ENCODE peak calls at places on chromosomes 6 and 20, in seven cellular contexts. K is right atrium auricular region, B is dorsolateral prefrontal cortex, P is left ventricle myocardium inferior, C is A549, H is esophagus squamous epithelium, T is MM.1S. U is an unnamed sample.

GRCh38 chr6:7414811-7415210 is 25.2 kb downstream of the RIOK1 start:
- DNase-seq in B (no peak), C (no peak), H (no peak), T (no peak), P (no peak), K (no peak), U (no peak)

GRCh38 chr6:108737594-108738546 is 110.4 kb upstream of the ARMC2 start:
- DNase-seq in C (peak), P (no peak), K (peak), B (peak), T (no peak), H (no peak), U (no peak)

GRCh38 chr20:561437-562231 is 18.0 kb upstream of the CSNK2A1 start:
- DNase-seq in P (peak), K (peak), H (no peak), C (peak), T (peak), B (peak), U (peak)

GRCh38 chr6:157424491-157425020 is 43.6 kb downstream of the ZDHHC14 start:
- DNase-seq in H (no peak), C (no peak), K (no peak), T (no peak), P (no peak), B (no peak), U (no peak)

GRCh38 chr6:80182291-80182690 is 75.8 kb downstream of the BCKDHB start:
- DNase-seq in T (no peak), P (no peak), B (no peak), H (no peak), K (no peak), C (no peak), U (no peak)

GRCh38 chr6:139370707-139371345 is 3.6 kb downstream of the CITED2 start:
- DNase-seq in C (no peak), P (no peak), B (no peak), T (no peak), K (no peak), H (no peak), U (no peak)

GRCh38 chr6:15244605-15245360 is 1.1 kb upstream of the JARID2 start:
- DNase-seq in C (peak), K (peak), B (peak), H (no peak), T (peak), P (peak), U (peak)

GRCh38 chr6:27871919-27872633 is 40.1 kb downstream of the OR2B2 start:
- DNase-seq in T (peak), P (peak), B (peak), C (peak), K (peak), H (peak), U (peak)

GRCh38 chr6:447381-448165 is 56.0 kb downstream of the IRF4 start:
- DNase-seq in T (no peak), K (no peak), C (no peak), B (no peak), H (no peak), P (no peak), U (no peak)

GRCh38 chr6:101770116-101770515 is 376.6 kb downstream of the GRIK2 start:
- DNase-seq in C (no peak), P (no peak), B (no peak), K (no peak), T (no peak), H (no peak), U (no peak)

GRCh38 chr20:55579802-55580201 is 425.5 kb downstream of the CBLN4 start:
- DNase-seq in K (no peak), C (no peak), B (no peak), H (no peak), P (no peak), T (no peak), U (no peak)

GRCh38 chr20:12201289-12201991 is 283.7 kb downstream of the BTBD3 start:
- DNase-seq in H (no peak), P (peak), B (no peak), K (no peak), T (no peak), C (no peak), U (no peak)

GRCh38 chr6:108541843-108542795 is 18.6 kb upstream of the FOXO3 start:
- DNase-seq in T (peak), C (peak), H (no peak), P (peak), B (peak), K (peak), U (peak)

GRCh38 chr20:32912688-32913087 is 54.0 kb downstream of the EFCAB8 start:
- DNase-seq in H (no peak), P (no peak), B (no peak), K (no peak), T (no peak), C (no peak), U (no peak)

GRCh38 chr6:159720708-159721107 is 6.6 kb upstream of the WTAP start:
- DNase-seq in K (no peak), P (no peak), C (peak), B (no peak), H (no peak), T (peak), U (peak)

GRCh38 chr6:125584468-125584939 is 164.9 kb upstream of the HEY2 start:
- DNase-seq in C (peak), T (no peak), K (no peak), B (peak), H (no peak), P (peak), U (no peak)

GRCh38 chr6:142359271-142359960 is 57.6 kb downstream of the ADGRG6 start:
- DNase-seq in H (no peak), K (no peak), B (no peak), P (no peak), T (no peak), C (no peak), U (no peak)

GRCh38 chr6:165404703-165405102 is 95.3 kb upstream of the C6orf118 start:
- DNase-seq in T (peak), B (no peak), K (no peak), H (no peak), P (no peak), C (no peak), U (no peak)

GRCh38 chr6:81051952-81052351 is 700.5 kb downstream of the TENT5A start:
- DNase-seq in H (no peak), T (no peak), P (no peak), B (no peak), C (no peak), K (no peak), U (no peak)

GRCh38 chr20:50680106-50680960 is 11.0 kb downstream of the RIPOR3 start:
- DNase-seq in K (no peak), T (no peak), H (no peak), B (no peak), P (no peak), C (no peak), U (no peak)

GRCh38 chr6:71393471-71393870 is 104.9 kb downstream of the OGFRL1 start:
- DNase-seq in C (peak), B (no peak), H (no peak), K (no peak), T (no peak), P (no peak), U (no peak)

GRCh38 chr6:27862396-27863061 is 49.7 kb downstream of the OR2B2 start:
- DNase-seq in C (no peak), H (no peak), T (no peak), K (no peak), B (no peak), P (no peak), U (no peak)

GRCh38 chr6:139409026-139409425 is 34.6 kb upstream of the CITED2 start:
- DNase-seq in C (no peak), T (no peak), B (no peak), P (no peak), K (no peak), H (no peak), U (no peak)

DNA sequence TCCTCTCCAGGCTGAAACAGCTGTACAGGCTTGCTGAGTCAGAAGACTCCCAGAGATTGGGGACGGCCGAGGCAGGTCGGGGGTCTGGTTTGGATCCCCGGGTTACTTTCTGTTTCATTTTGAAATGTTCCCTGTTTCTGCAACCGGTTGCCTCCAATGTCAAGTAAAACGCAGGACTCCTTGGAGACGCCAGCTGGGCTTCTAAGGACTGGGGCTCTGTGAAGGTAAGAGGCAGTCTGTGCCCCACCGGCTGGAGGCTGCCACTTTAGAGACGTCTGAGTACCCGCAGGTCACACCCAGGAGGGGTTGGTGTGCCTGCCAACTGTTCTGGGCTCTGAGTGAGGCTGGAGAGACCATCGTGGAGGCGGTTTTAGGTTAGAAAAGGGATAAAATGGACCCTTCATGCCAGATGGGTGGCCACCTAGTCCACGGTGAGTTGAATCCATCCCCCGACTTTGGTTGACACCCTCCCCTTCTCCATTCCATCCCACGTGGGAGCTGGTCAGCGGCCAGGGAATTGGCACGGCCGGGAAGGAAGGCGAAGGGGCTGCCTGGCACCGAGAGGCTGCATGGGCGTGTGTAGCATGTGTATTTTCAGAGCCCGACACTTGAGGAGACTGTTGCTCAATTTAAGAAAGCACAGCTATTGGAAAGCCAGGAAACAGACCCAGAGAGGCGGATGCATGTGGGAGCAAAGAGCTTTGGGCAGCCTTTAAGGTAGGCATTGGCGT is 240.9 kb downstream of the PHACTR1 start:
- DNase-seq in C (peak), K (peak), P (peak), H (no peak), B (peak), T (peak), U (peak)
- TF ChIP-seq CTCF in C (no peak), K (peak), P (no peak), H (no peak), B (peak), T (no peak), U (no peak)

GRCh38 chr6:37702314-37702713 is 4.6 kb upstream of the MDGA1 start:
- DNase-seq in T (no peak), P (no peak), K (no peak), B (no peak), H (no peak), C (no peak), U (no peak)

GRCh38 chr6:37704066-37704465 is 6.4 kb upstream of the MDGA1 start:
- DNase-seq in K (no peak), H (no peak), C (no peak), P (no peak), B (no peak), T (no peak), U (no peak)

GRCh38 chr6:37704923-37705238 is 7.2 kb upstream of the MDGA1 start:
- DNase-seq in P (no peak), H (no peak), T (no peak), C (no peak), B (no peak), K (no peak), U (no peak)

GRCh38 chr6:37706749-37707148 is 9.1 kb upstream of the MDGA1 start:
- DNase-seq in P (no peak), C (no peak), T (no peak), K (no peak), H (no peak), B (no peak), U (no peak)

GRCh38 chr6:37705239-37706051 is 7.8 kb upstream of the MDGA1 start:
- DNase-seq in H (no peak), T (peak), K (peak), B (peak), C (peak), P (peak), U (peak)
- H3K27ac ChIP-seq in H (peak), T (no peak), K (peak), B (peak), C (peak), P (peak), U (peak)

GRCh38 chr20:4578375-4578774 is 143.3 kb upstream of the PRND start:
- DNase-seq in H (no peak), T (no peak), C (no peak), K (no peak), P (no peak), B (no peak), U (no peak)

GRCh38 chr20:4585104-4585753 is 136.5 kb upstream of the PRND start:
- DNase-seq in T (no peak), P (no peak), K (no peak), H (no peak), C (no peak), B (no peak), U (no peak)

GRCh38 chr20:4585758-4586157 is 136.0 kb upstream of the PRND start:
- DNase-seq in P (no peak), C (no peak), H (no peak), B (no peak), T (no peak), K (no peak), U (no peak)

GRCh38 chr20:4581838-4582237 is 139.9 kb upstream of the PRND start:
- DNase-seq in P (no peak), K (no peak), H (no peak), B (no peak), C (no peak), T (no peak), U (no peak)
- TF ChIP-seq CTCF in P (no peak), K (no peak), H (no peak), B (no peak), C (no peak), T (no peak), U (no peak)

DNA sequence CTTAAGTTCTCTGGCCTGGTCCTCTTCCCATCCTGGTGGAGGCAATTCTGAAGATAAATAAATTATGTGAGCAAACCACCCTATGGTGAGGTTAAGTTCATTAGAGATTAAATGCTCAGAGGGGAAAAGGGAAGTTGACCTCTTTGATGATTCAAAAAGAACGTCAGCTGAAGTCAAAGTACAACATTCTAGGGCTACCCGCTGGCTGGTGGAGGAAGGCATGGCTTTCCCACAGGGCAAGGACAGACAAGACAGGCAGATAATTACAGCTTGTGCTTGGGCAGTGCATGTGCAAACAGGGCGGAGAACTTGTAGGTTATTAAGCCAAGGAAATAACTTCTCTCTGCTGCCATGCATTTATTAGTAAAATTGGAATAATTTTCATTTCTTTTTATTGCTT is 91.0 kb upstream of the SLC24A3 start:
- DNase-seq in H (no peak), T (no peak), C (no peak), B (no peak), P (no peak), K (peak), U (no peak)
- H3K27ac ChIP-seq in H (no peak), T (no peak), C (no peak), B (no peak), P (no peak), K (no peak), U (no peak)

DNA sequence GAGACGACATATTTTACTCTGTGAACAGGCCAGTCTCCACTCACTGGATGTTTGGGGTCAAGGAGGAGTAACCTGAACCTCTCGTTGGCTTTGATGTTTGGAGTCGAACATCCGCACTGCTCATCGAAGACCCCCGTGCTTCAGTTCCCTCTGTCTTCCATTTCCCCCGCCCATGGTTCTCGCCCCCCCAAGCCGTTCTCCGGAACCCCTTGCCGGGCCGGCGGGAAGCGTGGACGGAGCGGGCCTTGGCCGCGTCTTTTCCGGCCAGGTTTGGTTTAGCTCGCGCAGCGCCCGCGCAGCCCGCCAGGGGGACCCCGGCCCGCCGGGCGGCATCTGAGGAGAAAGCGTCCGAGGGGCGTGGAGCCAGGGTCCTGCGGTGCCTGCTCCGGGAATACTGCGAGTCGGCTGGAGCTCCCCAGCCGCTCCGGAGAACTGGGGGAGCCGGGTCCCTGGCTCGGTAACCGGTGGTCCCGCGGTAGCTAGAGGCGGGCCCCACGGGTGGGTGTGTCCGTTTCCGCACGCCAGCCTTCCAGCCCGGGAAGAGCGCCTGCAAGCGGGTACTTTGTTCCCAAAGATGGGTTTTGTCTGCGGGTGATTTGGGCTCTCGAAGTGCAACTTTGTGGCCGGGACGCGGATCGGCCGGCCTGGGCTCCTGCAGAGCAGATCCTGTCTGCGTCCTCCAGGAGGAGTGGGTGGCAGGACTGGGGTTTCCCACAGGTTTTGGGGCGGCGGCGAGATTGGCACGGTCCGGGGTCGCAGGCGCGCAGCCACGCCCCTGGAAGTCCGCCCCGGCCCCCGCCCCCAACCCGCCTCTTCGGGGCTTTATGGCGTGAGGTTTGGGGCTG is 429 bp upstream of the TMEM200A start:
- DNase-seq in T (no peak), B (no peak), P (peak), H (no peak), C (peak), K (no peak), U (no peak)
- TF ChIP-seq CTCF in T (peak), B (peak), P (peak), H (peak), C (peak), K (peak), U (peak)

GRCh38 chr6:20306491-20306890 is 94.2 kb upstream of the MBOAT1 start:
- DNase-seq in H (no peak), P (no peak), K (no peak), C (no peak), T (no peak), B (no peak), U (no peak)
- H3K27ac ChIP-seq in H (no peak), P (no peak), K (no peak), C (no peak), T (no peak), B (no peak), U (no peak)

GRCh38 chr6:5054427-5054873 is 30.7 kb upstream of the PPP1R3G start:
- DNase-seq in T (no peak), H (no peak), C (no peak), K (no peak), P (no peak), B (no peak), U (no peak)

GRCh38 chr6:5051394-5051793 is 33.7 kb upstream of the PPP1R3G start:
- DNase-seq in T (no peak), H (no peak), B (no peak), C (no peak), K (no peak), P (no peak), U (no peak)

GRCh38 chr6:5053864-5054426 is 31.2 kb upstream of the PPP1R3G start:
- DNase-seq in H (no peak), T (peak), C (no peak), P (no peak), B (no peak), K (no peak), U (no peak)

GRCh38 chr6:5055118-5055517 is 30.0 kb upstream of the PPP1R3G start:
- DNase-seq in H (no peak), C (no peak), P (no peak), T (no peak), K (no peak), B (no peak), U (no peak)

DNA sequence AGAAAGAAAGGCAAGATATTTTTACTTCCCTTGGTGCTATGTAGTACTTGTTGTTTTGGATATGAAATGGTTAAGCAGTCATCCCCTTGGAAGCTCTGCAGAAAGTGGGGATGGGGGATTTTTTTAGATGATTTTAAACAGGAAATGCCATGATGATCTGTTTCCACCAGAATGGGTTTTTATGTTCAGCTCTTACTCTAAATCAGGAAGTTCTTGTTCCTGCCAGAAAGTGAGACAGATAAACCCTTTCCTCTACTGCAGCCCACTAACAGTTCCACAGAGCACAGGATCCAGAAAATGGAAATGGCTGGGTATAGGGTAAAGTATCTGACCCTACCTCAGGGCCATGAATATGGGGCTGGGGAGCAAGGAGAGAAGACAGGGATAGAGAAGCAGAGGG is 32.1 kb upstream of the PPP1R3G start:
- DNase-seq in K (no peak), C (no peak), P (no peak), B (no peak), H (no peak), T (peak), U (no peak)
- TF ChIP-seq CTCF in K (no peak), C (no peak), P (no peak), B (no peak), H (no peak), T (no peak), U (no peak)

DNA sequence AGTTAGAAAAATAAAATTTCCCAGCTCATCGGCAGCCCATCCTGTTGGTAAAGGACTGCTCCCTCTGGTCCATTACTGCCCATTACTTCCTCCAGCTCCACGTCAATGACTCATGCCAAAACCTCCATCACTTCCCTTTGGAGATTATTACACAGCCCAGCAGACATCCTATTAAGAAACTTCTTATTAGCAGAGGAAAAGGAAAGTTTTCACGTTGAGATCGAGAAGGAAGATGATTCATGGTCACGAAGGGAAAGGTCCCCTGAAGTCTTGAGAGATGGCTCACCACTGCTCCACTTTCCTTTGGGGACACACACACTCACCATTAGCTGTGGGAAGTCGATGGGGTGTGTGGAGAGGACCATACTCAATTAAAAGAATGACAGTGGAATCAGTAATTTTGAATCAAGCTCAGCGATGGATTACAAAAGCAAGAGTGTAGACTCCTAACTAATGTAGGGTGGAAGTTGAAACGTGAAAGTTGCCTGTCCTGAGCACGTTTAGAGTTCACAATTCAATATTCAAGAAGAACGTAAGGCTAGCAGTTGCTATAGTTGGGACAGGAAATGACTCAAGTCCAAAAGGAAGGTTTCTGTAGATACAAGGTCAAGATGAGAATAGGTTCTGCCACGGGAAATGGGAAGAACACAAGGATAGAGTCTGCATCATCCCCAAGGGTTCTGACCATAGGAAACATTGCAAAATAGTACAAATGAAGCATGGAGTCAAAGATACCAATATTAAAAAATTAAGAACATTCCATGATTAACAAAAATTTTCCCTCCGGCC is 21.6 kb downstream of the SASH1 start:
- DNase-seq in C (no peak), P (no peak), K (no peak), T (no peak), B (no peak), H (no peak), U (no peak)
- H3K27ac ChIP-seq in C (no peak), P (peak), K (peak), T (no peak), B (peak), H (peak), U (no peak)